ENCODE peak calls at places on chromosomes 5 and 9, in six cellular contexts. M, N, B, R, G and H are unnamed samples.

GRCh38 chr5:151742870-151743294 is 15.5 kb downstream of the ATOX1 start:
- DNase-seq in M (no peak), N (peak), B (peak), R (peak), G (peak), H (no peak)

GRCh38 chr9:91481971-91482370 is 58.3 kb upstream of the NFIL3 start:
- DNase-seq in M (no peak), N (no peak), B (no peak), R (no peak), G (no peak), H (no peak)

GRCh38 chr5:125180222-125180621 is 433.8 kb upstream of the ZNF608 start:
- DNase-seq in M (no peak), N (no peak), B (peak), R (no peak), G (no peak), H (no peak)

GRCh38 chr9:98709968-98710965 is 1.5 kb upstream of the GABBR2 start:
- DNase-seq in M (no peak), N (no peak), B (peak), R (no peak), G (no peak), H (no peak)

GRCh38 chr5:125129151-125129806 is 382.8 kb upstream of the ZNF608 start:
- DNase-seq in M (no peak), N (no peak), B (peak), R (peak), G (no peak), H (no peak)

GRCh38 chr9:4831119-4831518 is 38.4 kb downstream of the RCL1 start:
- DNase-seq in M (no peak), N (no peak), B (no peak), R (no peak), G (no peak), H (no peak)

GRCh38 chr9:128470560-128470959 is 14.8 kb downstream of the ODF2 start:
- DNase-seq in M (no peak), N (no peak), B (no peak), R (no peak), G (no peak), H (no peak)

GRCh38 chr5:62152394-62153123 is 153.4 kb upstream of the KIF2A start:
- DNase-seq in M (no peak), N (no peak), B (no peak), R (no peak), G (no peak), H (no peak)

GRCh38 chr9:69579749-69580581 is 92.2 kb downstream of the APBA1 start:
- DNase-seq in M (no peak), N (no peak), B (no peak), R (no peak), G (no peak), H (no peak)

GRCh38 chr5:540215-541147 is 16.2 kb upstream of the SLC9A3 start:
- DNase-seq in M (no peak), N (peak), B (no peak), R (no peak), G (no peak), H (no peak)

GRCh38 chr9:27303219-27303618 is 6.3 kb upstream of the EQTN start:
- DNase-seq in M (no peak), N (no peak), B (no peak), R (no peak), G (peak), H (no peak)

GRCh38 chr9:128125575-128126354 is 1.8 kb downstream of the PTGES2 start:
- DNase-seq in M (no peak), N (no peak), B (no peak), R (no peak), G (no peak), H (peak)

GRCh38 chr9:16202913-16203734 is 650.3 kb downstream of the CCDC171 start:
- DNase-seq in M (no peak), N (no peak), B (peak), R (no peak), G (no peak), H (no peak)

GRCh38 chr5:1820926-1821325 is 19.7 kb downstream of the NDUFS6 start:
- DNase-seq in M (no peak), N (no peak), B (no peak), R (no peak), G (no peak), H (peak)

GRCh38 chr9:710951-711745 is 130.3 kb upstream of the DMRT1 start:
- DNase-seq in M (no peak), N (no peak), B (no peak), R (no peak), G (no peak), H (no peak)

GRCh38 chr9:137205126-137206069 is at the start of the genes NDOR1 and TMEM203:
- DNase-seq in M (peak), N (peak), B (peak), R (peak), G (peak), H (peak)

GRCh38 chr9:113598451-113598850 is 134.9 kb downstream of the RGS3 start:
- DNase-seq in M (no peak), N (no peak), B (no peak), R (no peak), G (no peak), H (peak)

GRCh38 chr9:104961238-104961637 is 33.3 kb upstream of the ABCA1 start:
- DNase-seq in M (no peak), N (no peak), B (peak), R (no peak), G (peak), H (no peak)

GRCh38 chr5:163730206-163730782 is 224.9 kb downstream of the MAT2B start:
- DNase-seq in M (no peak), N (no peak), B (no peak), R (no peak), G (no peak), H (no peak)

DNA sequence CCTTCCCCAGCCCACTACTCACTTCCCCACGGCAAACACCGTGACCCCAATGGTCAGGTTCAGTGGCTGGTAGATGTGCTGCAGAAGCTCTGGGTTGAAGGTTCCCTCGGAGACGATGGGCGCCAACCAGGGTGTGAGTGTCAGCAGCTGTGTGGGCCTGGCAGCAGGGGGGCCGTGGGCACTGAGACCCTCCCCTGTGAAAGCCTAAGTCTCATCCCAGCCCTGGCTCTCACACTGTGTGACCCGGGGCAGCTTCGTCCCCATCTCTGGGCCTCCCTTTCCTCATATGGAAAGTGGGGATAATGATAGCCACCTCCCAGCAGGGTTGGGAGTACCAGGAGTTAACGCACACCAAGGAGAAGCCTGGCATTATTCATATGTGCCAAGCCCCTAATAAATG is 8.6 kb downstream of the GBGT1 start:
- DNase-seq in M (no peak), N (no peak), B (no peak), R (no peak), G (peak), H (peak)
- TF ChIP-seq POLR2AphosphoS5 in M (no peak), N (no peak), B (no peak), R (no peak), G (no peak), H (no peak)

GRCh38 chr5:79689541-79690466 is at the start of gene CMYA5:
- DNase-seq in M (peak), N (peak), B (no peak), R (no peak), G (no peak), H (no peak)
- TF ChIP-seq POLR2AphosphoS5 in M (no peak), N (no peak), B (no peak), R (no peak), G (no peak), H (no peak)

GRCh38 chr9:120910643-120911042 is 16.0 kb downstream of the TRAF1 start:
- DNase-seq in M (no peak), N (no peak), B (no peak), R (no peak), G (no peak), H (no peak)

GRCh38 chr9:120909904-120910303 is 16.7 kb downstream of the TRAF1 start:
- DNase-seq in M (no peak), N (no peak), B (peak), R (no peak), G (no peak), H (no peak)

GRCh38 chr9:120913673-120914266 is 12.8 kb downstream of the TRAF1 start:
- DNase-seq in M (no peak), N (no peak), B (no peak), R (no peak), G (no peak), H (no peak)

GRCh38 chr9:120912958-120913672 is 13.5 kb downstream of the TRAF1 start:
- DNase-seq in M (no peak), N (no peak), B (no peak), R (no peak), G (no peak), H (no peak)

GRCh38 chr9:120911295-120911843 is 15.2 kb downstream of the TRAF1 start:
- DNase-seq in M (no peak), N (no peak), B (no peak), R (no peak), G (no peak), H (no peak)
- TF ChIP-seq POLR2AphosphoS5 in M (no peak), N (no peak), B (no peak), R (no peak), G (no peak), H (no peak)

GRCh38 chr5:79795764-79796398 is 106.2 kb downstream of the CMYA5 start:
- DNase-seq in M (no peak), N (no peak), B (no peak), R (no peak), G (no peak), H (no peak)

GRCh38 chr5:79802404-79802803 is 112.8 kb downstream of the CMYA5 start:
- DNase-seq in M (no peak), N (no peak), B (peak), R (no peak), G (no peak), H (no peak)

GRCh38 chr5:79802995-79803394 is 113.4 kb downstream of the CMYA5 start:
- DNase-seq in M (no peak), N (no peak), B (no peak), R (no peak), G (no peak), H (no peak)

GRCh38 chr5:79798892-79799590 is 109.4 kb downstream of the CMYA5 start:
- DNase-seq in M (no peak), N (no peak), B (no peak), R (no peak), G (no peak), H (no peak)

DNA sequence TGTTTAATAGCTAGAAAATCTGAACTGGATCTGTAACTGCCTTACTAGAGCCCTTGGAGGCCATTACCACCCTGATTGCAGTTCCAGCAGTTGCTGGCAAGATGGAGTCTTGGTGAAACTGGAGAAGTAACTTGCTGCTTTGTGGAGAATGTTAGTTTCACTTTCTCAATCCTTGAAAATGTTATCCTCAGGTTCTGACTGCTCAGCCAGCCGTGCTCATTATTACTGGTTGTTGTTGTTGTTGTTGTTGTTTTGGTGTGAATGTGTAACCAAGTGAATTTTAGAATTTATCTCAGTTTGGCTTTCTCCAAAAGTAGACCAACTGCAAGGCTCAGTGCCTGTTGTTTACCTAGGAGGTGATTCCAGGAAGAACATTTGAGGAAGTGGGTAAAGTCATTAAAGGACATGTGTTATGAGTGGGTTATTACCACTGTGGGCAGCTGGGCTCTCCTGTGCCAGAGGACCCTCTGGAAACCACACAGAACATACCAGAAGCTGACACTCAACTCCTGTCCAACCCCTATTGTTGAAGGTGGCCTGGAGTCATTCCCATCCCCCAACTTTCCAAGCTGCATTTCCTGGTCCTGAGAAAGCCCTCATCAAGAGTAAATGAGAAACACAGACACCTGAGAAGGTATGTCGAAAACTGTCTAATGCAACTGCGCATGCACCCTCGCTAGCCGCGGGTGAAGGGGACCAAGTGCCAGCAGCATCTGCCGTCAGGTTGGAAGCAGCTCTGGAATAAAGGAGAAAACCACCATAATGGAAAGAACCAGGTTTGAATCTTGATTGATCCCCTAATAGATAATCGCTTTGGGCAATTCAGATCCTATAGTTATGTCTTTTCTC is 111.6 kb downstream of the CMYA5 start:
- DNase-seq in M (no peak), N (no peak), B (no peak), R (no peak), G (no peak), H (no peak)
- TF ChIP-seq POLR2AphosphoS5 in M (no peak), N (no peak), B (no peak), R (no peak), G (no peak), H (no peak)

GRCh38 chr9:21994996-21995651 is 533 bp downstream of the CDKN2B-AS1 start:
- DNase-seq in M (peak), N (peak), B (peak), R (peak), G (peak), H (peak)
- TF ChIP-seq POLR2AphosphoS5 in M (no peak), N (no peak), B (no peak), R (peak), G (no peak), H (peak)

GRCh38 chr9:38087934-38088925 is 19.2 kb upstream of the SHB start:
- DNase-seq in M (peak), N (peak), B (peak), R (peak), G (peak), H (peak)
- TF ChIP-seq POLR2AphosphoS5 in M (peak), N (peak), B (no peak), R (no peak), G (no peak), H (no peak)

GRCh38 chr5:33423018-33423630 is 17.6 kb upstream of the TARS1 start:
- DNase-seq in M (no peak), N (no peak), B (peak), R (peak), G (no peak), H (no peak)
- TF ChIP-seq POLR2AphosphoS5 in M (no peak), N (no peak), B (no peak), R (no peak), G (no peak), H (no peak)

GRCh38 chr5:15260347-15261278 is 239.4 kb upstream of the FBXL7 start:
- DNase-seq in M (no peak), N (no peak), B (no peak), R (no peak), G (no peak), H (no peak)
- TF ChIP-seq POLR2AphosphoS5 in M (no peak), N (no peak), B (no peak), R (no peak), G (no peak), H (no peak)

GRCh38 chr5:136094913-136095641 is 37.6 kb upstream of the SMAD5 start:
- DNase-seq in M (no peak), N (no peak), B (no peak), R (no peak), G (no peak), H (no peak)

GRCh38 chr5:136099870-136100269 is 32.8 kb upstream of the SMAD5 start:
- DNase-seq in M (no peak), N (no peak), B (no peak), R (no peak), G (no peak), H (no peak)

GRCh38 chr5:136101884-136102283 is 30.8 kb upstream of the SMAD5 start:
- DNase-seq in M (no peak), N (no peak), B (no peak), R (no peak), G (no peak), H (no peak)

GRCh38 chr5:136094189-136094912 is 38.3 kb upstream of the SMAD5 start:
- DNase-seq in M (peak), N (no peak), B (no peak), R (no peak), G (no peak), H (no peak)

DNA sequence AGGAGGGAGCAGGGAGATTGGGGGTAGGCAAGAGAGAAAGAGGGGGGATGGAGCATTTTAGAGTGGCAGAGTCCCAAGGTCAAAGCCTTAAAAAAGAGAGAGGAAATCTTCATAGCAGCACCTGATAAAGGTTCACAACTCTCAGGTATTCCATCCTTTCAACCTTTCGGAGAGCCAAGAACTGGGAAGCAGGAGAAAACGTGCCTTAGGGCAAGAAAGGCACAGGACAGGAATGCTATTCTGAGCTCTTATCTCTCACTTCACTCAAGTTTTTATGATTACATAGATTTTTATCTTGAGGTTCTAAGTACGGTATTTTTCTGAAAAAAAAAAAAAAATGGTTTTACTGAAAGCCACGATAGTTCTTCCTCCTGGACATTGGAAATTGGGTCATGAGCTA is 34.5 kb upstream of the SMAD5 start:
- DNase-seq in M (no peak), N (no peak), B (no peak), R (no peak), G (no peak), H (no peak)
- TF ChIP-seq POLR2AphosphoS5 in M (no peak), N (no peak), B (no peak), R (no peak), G (no peak), H (no peak)